ENCODE peak calls at places on chromosomes 16 and 17, in four cellular contexts. A is brain microvascular endothelial cell, Z is HL-60, T is cardiac fibroblast. B is an unnamed sample.

GRCh38 chr16:77282345-77282744 is 83.1 kb downstream of the SYCE1L start:
- DNase-seq in A (no peak), Z (no peak), T (no peak), B (no peak)

GRCh38 chr17:78596871-78597635 is 19.9 kb upstream of the DNAH17 start:
- DNase-seq in Z (no peak), A (no peak), T (no peak), B (no peak)

GRCh38 chr16:49181812-49182211 is 99.8 kb downstream of the CBLN1 start:
- DNase-seq in A (no peak), Z (no peak), T (no peak), B (no peak)

GRCh38 chr16:67878846-67879245 is 5.8 kb upstream of the NRN1L start:
- DNase-seq in A (no peak), Z (no peak), T (no peak), B (no peak)

GRCh38 chr17:59496178-59496577 is 69.2 kb upstream of the DHX40 start:
- DNase-seq in A (no peak), T (no peak), Z (no peak), B (no peak)

GRCh38 chr17:14038206-14038605 is 31.1 kb upstream of the COX10 start:
- DNase-seq in A (peak; percentile 69), Z (no peak), T (peak; percentile 31), B (peak; percentile 46)

GRCh38 chr17:15038656-15039055 is 226.5 kb downstream of the PMP22 start:
- DNase-seq in A (no peak), T (peak; percentile 0), Z (no peak), B (peak; percentile 38)

GRCh38 chr17:68382582-68383085 is 74.7 kb downstream of the WIPI1 start:
- DNase-seq in T (no peak), A (no peak), Z (no peak), B (no peak)

GRCh38 chr17:74531231-74531761 is at the start of gene CD300LB:
- DNase-seq in T (no peak), Z (peak; percentile 61), A (no peak), B (no peak)

GRCh38 chr16:81767987-81768592 is 11.0 kb upstream of the PLCG2 start:
- DNase-seq in T (no peak), A (no peak), Z (no peak), B (no peak)

GRCh38 chr16:74577882-74578366 is 29.0 kb downstream of the GLG1 start:
- DNase-seq in A (no peak), Z (no peak), T (peak; percentile 39), B (peak; percentile 23)

GRCh38 chr17:16515933-16516332 is 23.9 kb upstream of the LRRC75A start:
- DNase-seq in Z (no peak), A (no peak), T (no peak), B (no peak)

GRCh38 chr17:41919840-41920579 is 1.3 kb upstream of the ACLY start:
- DNase-seq in A (no peak), Z (peak; percentile 74), T (peak; percentile 47), B (no peak)

GRCh38 chr17:20703781-20704180 is 124.3 kb downstream of the CDRT15L2 start:
- DNase-seq in A (no peak), Z (no peak), T (no peak), B (no peak)

GRCh38 chr17:37614823-37615222 is 5.6 kb upstream of the SYNRG start:
- DNase-seq in Z (no peak), A (no peak), T (no peak), B (no peak)

GRCh38 chr17:49495842-49496182 is 719 bp downstream of the NGFR start:
- DNase-seq in T (no peak), Z (no peak), A (no peak), B (no peak)

GRCh38 chr16:84687715-84688114 is 12.1 kb upstream of the USP10 start:
- DNase-seq in T (peak; percentile 98), Z (no peak), A (peak; percentile 84), B (peak; percentile 88)

GRCh38 chr17:50659220-50659619 is 24.5 kb downstream of the ABCC3 start:
- DNase-seq in T (no peak), A (no peak), Z (no peak), B (no peak)

GRCh38 chr17:72962099-72962498 is 130.4 kb downstream of the SLC39A11 start:
- DNase-seq in T (no peak), A (no peak), Z (no peak), B (no peak)

GRCh38 chr16:12551530-12551929 is 252.2 kb downstream of the CPPED1 start:
- DNase-seq in T (no peak), Z (no peak), A (no peak), B (no peak)

GRCh38 chr17:52035336-52035915 is 123.1 kb downstream of the CA10 start:
- DNase-seq in T (no peak), Z (no peak), A (no peak), B (no peak)

GRCh38 chr16:56190903-56191806 is at the start of gene GNAO1:
- DNase-seq in A (peak; percentile 7), T (peak; percentile 50), Z (peak; percentile 24), B (no peak)

GRCh38 chr16:11309895-11310633 is 28.9 kb upstream of the PRM1 start:
- DNase-seq in T (no peak), A (no peak), Z (no peak), B (no peak)

GRCh38 chr17:17837966-17838962 is 1.5 kb upstream of the SREBF1 start:
- DNase-seq in Z (no peak), A (no peak), T (peak; percentile 76), B (no peak)

GRCh38 chr16:66662445-66663194 is 33.9 kb downstream of the CMTM4 start:
- DNase-seq in T (peak; percentile 62), A (peak; percentile 48), Z (no peak), B (no peak)
- TF ChIP-seq CTCF in T (peak; percentile 60), A (peak; percentile 76), Z (peak; percentile 32), B (peak; percentile 69)

GRCh38 chr17:45873728-45874127 is 20.6 kb upstream of the MAPT start:
- DNase-seq in A (peak; percentile 11), T (no peak), Z (no peak), B (no peak)
- H3K4me3 ChIP-seq in A (no peak overlapping the region), T (no peak overlapping the region), Z (no peak overlapping the region), B (no peak overlapping the region)

GRCh38 chr17:39195568-39196160 is 1.8 kb downstream of the CACNB1 start:
- DNase-seq in Z (no peak), T (no peak), A (no peak), B (no peak)

GRCh38 chr17:39192901-39193300 is 4.6 kb downstream of the CACNB1 start:
- DNase-seq in A (no peak), Z (no peak), T (no peak), B (no peak)

GRCh38 chr17:39194985-39195524 is 2.4 kb downstream of the CACNB1 start:
- DNase-seq in A (no peak), T (no peak), Z (no peak), B (no peak)

GRCh38 chr17:39193346-39193745 is 4.1 kb downstream of the CACNB1 start:
- DNase-seq in A (no peak), Z (no peak), T (no peak), B (no peak)

DNA sequence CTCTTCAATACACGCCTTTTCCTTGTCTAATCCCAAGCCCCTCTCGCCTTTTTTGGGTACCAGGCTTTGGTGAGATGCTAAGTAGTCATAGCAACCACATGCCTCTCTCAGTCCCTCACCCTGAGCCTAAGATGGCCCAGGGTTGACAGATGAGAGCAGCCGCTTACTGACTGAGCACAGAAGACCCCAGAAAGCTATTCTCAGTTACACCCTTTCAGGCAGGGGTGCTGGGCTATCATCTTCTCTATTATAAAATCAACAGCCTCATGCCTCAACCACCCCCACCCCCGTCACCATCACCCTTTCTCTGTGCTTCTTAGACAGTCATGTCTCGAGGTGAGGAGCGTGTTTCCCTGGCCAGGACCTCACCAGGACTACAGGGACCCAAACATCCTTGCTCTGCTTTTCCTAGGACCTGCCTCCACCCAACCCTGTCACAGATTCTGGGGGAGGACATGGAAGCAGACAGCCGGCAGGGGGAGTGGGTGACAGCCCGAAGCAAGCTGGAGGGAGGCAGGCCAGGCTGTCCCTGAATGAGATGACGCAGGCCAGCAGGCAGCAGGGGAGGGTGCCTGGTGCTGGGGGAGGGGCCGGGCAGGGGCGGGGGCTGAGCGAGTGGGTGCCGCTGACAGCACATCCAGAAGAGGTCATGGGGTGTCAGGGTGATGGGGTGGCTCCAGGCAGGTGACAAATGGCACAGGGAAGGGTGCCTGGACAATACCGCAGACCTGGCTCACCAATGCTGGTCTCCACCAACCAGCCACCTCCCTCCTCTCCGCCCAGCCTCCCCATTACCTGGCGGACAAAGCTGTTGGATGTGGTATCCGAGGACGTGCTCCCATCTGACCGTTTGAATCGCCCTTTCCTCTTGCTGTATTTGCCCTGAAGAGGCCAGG is 3.1 kb downstream of the CACNB1 start:
- DNase-seq in T (peak; percentile 68), Z (peak; percentile 57), A (peak; percentile 69), B (no peak)
- TF ChIP-seq CTCF in T (peak; percentile 70), Z (peak; percentile 28), A (peak; percentile 77), B (peak; percentile 48)

GRCh38 chr16:86286991-86287640 is 223.2 kb upstream of the FOXF1 start:
- DNase-seq in T (no peak), A (no peak), Z (no peak), B (no peak)

GRCh38 chr16:86287641-86288201 is 222.6 kb upstream of the FOXF1 start:
- DNase-seq in Z (no peak), T (no peak), A (no peak), B (no peak)

GRCh38 chr16:86285421-86285820 is 224.9 kb upstream of the FOXF1 start:
- DNase-seq in A (no peak), T (no peak), Z (no peak), B (no peak)

GRCh38 chr16:86283944-86284343 is 226.4 kb upstream of the FOXF1 start:
- DNase-seq in T (no peak), A (no peak), Z (no peak), B (no peak)

GRCh38 chr16:86285938-86286921 is 224.1 kb upstream of the FOXF1 start:
- DNase-seq in T (no peak), A (no peak), Z (no peak), B (no peak)
- H3K4me3 ChIP-seq in T (no peak overlapping the region), A (no peak overlapping the region), Z (no peak overlapping the region), B (no peak overlapping the region)